ENCODE peak calls at places on chromosomes 4 and X, in five cellular contexts. E is cardiac muscle cell, D is K562, C is psoas muscle, J is transverse colon. M is an unnamed sample.

GRCh38 chr4:37535872-37536271 is 150.3 kb downstream of the RELL1 start:
- DNase-seq in E (no peak), D (no peak), J (no peak), C (no peak), M (no peak)

GRCh38 chrX:141904262-141904661 is 568 bp downstream of the MAGEC1 start:
- DNase-seq in D (peak; percentile 26), C (no peak), J (no peak), E (no peak), M (no peak)

GRCh38 chr4:18020145-18020670 is 1.3 kb downstream of the LCORL start:
- DNase-seq in C (no peak), E (peak; percentile 5), D (peak; percentile 34), J (peak; percentile 19), M (no peak)

GRCh38 chr4:3212391-3213100 is 36.4 kb upstream of the MSANTD1 start:
- DNase-seq in D (no peak), C (peak; percentile 23), J (no peak), E (no peak), M (no peak)

GRCh38 chr4:106034751-106035150 is 139.5 kb downstream of the NPNT start:
- DNase-seq in D (no peak), E (no peak), C (no peak), J (no peak), M (no peak)

GRCh38 chr4:39565925-39566630 is 38.8 kb upstream of the UGDH start:
- DNase-seq in J (no peak), C (no peak), E (no peak), D (no peak), M (no peak)

GRCh38 chr4:102263024-102263787 is 82.1 kb downstream of the SLC39A8 start:
- DNase-seq in E (peak; percentile 22), C (no peak), J (no peak), D (peak; percentile 20), M (peak; percentile 71)

GRCh38 chrX:17323397-17323796 is 51.6 kb upstream of the NHS start:
- DNase-seq in D (no peak), E (no peak), C (no peak), J (no peak), M (no peak)

DNA sequence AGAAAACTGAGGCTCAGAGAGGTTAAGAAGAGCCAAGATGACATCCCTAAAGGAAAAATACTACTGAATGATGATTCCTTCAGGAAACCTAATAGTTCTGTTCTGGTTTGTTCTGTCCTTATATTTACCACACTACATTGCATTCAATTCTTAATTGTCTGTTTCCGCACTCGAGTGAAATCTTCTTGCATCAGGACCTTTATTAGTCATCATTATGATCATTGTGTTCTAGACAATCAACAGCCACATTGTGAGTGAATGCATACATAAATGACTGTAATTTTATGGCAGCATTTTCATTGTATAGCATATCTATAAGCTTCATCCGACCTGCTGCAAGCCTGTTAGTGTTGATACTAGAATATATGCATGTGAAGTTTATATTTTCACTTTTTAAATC is 156.7 kb upstream of the FAM241A start:
- DNase-seq in C (no peak), D (no peak), J (no peak), E (no peak), M (no peak)
- TF ChIP-seq CTCF in C (no peak), D (no peak), J (no peak), E (no peak), M (no peak)

GRCh38 chrX:47384502-47384901 is 14.1 kb downstream of the ZNF157 start:
- DNase-seq in D (peak; percentile 75), E (peak; percentile 82), C (no peak), J (peak; percentile 73), M (peak; percentile 22)

DNA sequence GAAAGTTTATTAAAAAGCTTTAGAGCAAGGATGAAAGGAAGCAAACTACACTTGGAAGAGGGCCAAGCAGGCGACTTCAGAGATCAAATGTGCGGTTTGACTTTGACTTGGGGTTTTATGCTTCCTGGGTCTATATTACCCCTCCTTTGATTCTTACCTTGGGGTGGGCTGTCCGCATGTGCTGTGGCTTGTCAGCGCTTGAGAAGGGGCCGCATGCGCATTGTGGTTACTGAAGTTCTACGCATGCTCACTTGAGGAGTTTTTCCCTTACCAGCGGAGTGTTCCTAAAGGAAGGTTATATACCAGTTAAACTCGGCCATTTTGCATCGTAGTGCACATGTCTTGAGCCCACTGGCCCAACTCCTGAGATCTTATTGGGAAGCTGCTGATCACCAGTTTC is 9.9 kb downstream of the ZNF157 start:
- DNase-seq in J (peak; percentile 51), E (no peak), D (no peak), C (no peak), M (no peak)
- H3K4me3 ChIP-seq in J (no peak overlapping the region), E (no peak overlapping the region), D (no peak overlapping the region), C (no peak overlapping the region), M (no peak overlapping the region)

DNA sequence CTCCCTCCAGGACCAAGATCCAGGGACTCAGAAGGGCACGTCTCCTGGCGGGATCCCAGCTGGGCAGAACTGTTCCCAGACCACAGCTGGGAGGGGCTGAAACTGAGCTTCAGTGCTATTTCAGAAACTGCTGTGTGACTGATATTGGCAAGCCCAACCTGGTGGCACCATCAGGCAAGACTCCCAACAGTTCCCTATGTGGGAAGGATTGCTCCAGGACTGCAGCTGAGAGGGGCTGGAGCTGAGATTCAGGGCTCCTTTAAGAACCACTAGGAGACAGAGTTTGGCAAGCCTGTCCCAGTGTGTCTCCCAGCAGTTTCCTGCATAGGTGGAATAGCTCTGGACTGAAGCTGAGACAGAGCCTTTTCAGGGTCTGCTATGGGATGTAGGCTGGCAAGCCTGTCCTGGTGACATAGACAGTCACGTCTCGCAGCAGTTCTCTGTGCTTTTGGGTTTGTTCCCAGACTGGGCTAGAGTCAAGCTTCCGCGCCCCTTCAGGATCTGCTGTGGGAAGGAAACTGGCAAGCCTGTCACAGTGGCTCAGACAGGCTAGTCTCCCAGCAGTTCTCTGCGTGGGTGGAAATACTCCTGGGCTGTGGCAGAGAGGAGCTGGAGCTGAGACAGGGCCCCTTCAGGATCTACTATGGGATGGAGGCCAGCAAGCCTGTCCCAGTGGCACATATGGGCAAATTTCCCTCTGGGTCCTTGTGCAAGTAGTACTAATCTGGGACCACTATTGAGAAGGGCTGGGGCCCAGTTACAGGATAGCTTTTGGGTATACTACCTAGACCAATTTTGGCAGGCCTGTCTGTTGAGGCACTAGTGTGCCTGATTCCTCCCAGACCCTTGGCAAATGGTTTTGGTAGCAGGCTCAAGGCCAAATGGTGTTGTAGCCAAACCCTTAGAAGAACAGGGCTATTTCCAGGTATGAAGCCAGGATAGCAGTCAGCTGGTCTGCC is 20.2 kb upstream of the MED14 start:
- DNase-seq in J (no peak), C (peak; percentile 94), D (no peak), E (peak; percentile 8), M (no peak)
- TF ChIP-seq CTCF in J (no peak), C (no peak), D (no peak), E (no peak), M (no peak)

DNA sequence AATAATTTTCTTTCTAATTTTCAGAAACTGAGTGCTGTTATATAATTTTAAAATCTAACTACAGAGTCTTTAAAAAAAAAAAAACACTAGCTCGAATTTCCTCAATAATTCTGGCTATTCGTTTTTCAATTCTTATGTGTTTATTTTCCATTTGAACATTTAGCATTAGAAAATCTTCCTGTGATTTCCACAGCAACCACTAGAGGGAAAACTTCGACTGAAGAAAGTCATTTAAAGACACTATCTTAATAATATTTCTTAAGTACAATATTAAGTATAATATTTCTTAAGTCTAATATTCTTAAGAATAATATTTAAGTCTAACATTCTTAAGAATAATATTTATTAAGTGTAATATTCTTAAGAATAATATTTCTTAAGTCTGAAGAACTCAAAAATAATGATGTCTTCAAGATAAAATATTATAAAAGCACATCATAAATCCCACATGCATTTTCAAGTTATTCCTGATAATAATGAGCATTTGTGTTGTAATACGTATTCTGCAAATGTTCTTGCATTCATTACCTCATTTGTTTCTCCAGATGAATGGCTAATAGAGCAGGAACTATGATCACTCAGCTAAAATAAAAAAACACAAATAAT is 118.4 kb upstream of the WDR17 start:
- DNase-seq in J (no peak), D (peak; percentile 13), E (peak; percentile 25), C (no peak), M (no peak)
- H3K4me3 ChIP-seq in J (no peak overlapping the region), D (no peak overlapping the region), E (no peak overlapping the region), C (peak overlapping the region; percentile 23), M (no peak overlapping the region)

DNA sequence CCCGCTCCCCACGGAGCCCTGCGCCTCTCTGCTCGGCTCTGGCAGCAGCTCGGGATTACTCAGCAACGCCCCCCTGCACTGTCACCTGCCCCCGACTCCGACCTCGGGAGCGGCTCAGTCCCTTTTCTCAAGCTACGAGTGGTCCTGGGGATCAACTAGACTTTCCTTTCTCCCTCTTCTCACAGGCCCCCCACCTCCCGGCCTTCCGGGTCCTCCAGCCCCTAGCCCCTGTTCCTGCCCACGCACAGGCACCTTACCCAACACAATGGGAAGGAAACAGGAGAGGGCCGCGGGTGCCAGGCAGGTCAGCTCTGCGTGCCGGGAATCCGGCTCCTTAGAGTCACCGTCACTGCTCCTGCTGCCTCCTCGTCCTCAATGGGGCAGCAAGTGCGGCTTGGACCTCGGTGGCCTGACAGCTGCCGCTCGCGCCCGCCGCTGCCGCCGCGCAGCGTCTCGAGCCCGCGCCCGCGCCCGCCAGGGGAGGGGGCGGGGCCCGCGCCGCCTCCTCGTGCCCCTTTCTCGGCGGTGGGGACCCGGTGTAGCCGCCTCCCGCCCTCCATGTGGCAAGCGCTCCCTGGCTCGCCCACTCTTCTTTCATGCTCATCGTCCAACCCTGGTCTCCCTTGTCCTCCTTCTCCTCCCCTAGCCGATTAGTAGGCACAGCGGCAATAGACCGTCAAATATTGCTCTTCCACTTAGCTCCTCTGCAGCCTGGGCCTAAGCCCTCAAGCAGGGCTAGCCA is at the start of gene RAB9B:
- DNase-seq in E (peak; percentile 73), J (peak; percentile 68), D (no peak), C (peak; percentile 85), M (no peak)
- TF ChIP-seq CTCF in E (no peak), J (no peak), D (no peak), C (no peak), M (no peak)

GRCh38 chrX:118497180-118497814 is 1.7 kb downstream of the DOCK11 start:
- DNase-seq in D (no peak), J (no peak), E (no peak), C (no peak), M (no peak)

GRCh38 chrX:118499295-118499694 is 3.7 kb downstream of the DOCK11 start:
- DNase-seq in D (no peak), E (peak; percentile 21), J (no peak), C (no peak), M (no peak)

GRCh38 chrX:118496763-118497079 is 1.1 kb downstream of the DOCK11 start:
- DNase-seq in D (peak; percentile 47), J (no peak), C (no peak), E (no peak), M (no peak)

GRCh38 chrX:118498755-118499154 is 3.1 kb downstream of the DOCK11 start:
- DNase-seq in J (no peak), E (no peak), D (no peak), C (no peak), M (no peak)

GRCh38 chrX:118498351-118498750 is 2.7 kb downstream of the DOCK11 start:
- DNase-seq in J (no peak), D (no peak), E (no peak), C (no peak), M (no peak)
- H3K4me3 ChIP-seq in J (no peak overlapping the region), D (no peak overlapping the region), E (no peak overlapping the region), C (no peak overlapping the region), M (no peak overlapping the region)

GRCh38 chr4:6331018-6331417 is 61.4 kb downstream of the WFS1 start:
- DNase-seq in E (no peak), J (peak; percentile 23), D (peak; percentile 64), C (peak; percentile 30), M (no peak)
- TF ChIP-seq CTCF in E (peak; percentile 63), J (peak; percentile 47), D (peak; percentile 81), C (peak; percentile 44), M (peak; percentile 84)

M was measured in LNCaP clone FGC.